ENCODE peak calls at places on chromosomes 13 and 19, in seven cellular contexts. One of them, this sample, is unnamed.

GRCh38 chr19:49590971-49591730 is at the start of gene PRR12:
- DNase-seq in Peyer's patch: peak
- DNase-seq in AG04450: peak
- DNase-seq in osteoblast: peak
- DNase-seq in body of pancreas: peak
- DNase-seq in uterus: peak
- DNase-seq in caudate nucleus: peak
- DNase-seq in this sample: no peak

GRCh38 chr13:96141032-96141431 is 51.1 kb downstream of the HS6ST3 start:
- DNase-seq in osteoblast: no peak
- DNase-seq in AG04450: no peak
- DNase-seq in uterus: no peak
- DNase-seq in body of pancreas: no peak
- DNase-seq in caudate nucleus: no peak
- DNase-seq in Peyer's patch: no peak
- DNase-seq in this sample: no peak

GRCh38 chr19:35346193-35347052 is 1.3 kb upstream of the FFAR1 start:
- DNase-seq in Peyer's patch: peak
- DNase-seq in AG04450: no peak
- DNase-seq in caudate nucleus: no peak
- DNase-seq in uterus: no peak
- DNase-seq in osteoblast: no peak
- DNase-seq in body of pancreas: no peak
- DNase-seq in this sample: no peak

GRCh38 chr13:48891586-48891985 is 84.1 kb upstream of the FNDC3A start:
- DNase-seq in uterus: no peak
- DNase-seq in caudate nucleus: no peak
- DNase-seq in osteoblast: no peak
- DNase-seq in body of pancreas: peak
- DNase-seq in AG04450: no peak
- DNase-seq in Peyer's patch: no peak
- DNase-seq in this sample: no peak

GRCh38 chr13:49652691-49653305 is 24.5 kb downstream of the ARL11 start:
- DNase-seq in Peyer's patch: no peak
- DNase-seq in caudate nucleus: no peak
- DNase-seq in AG04450: no peak
- DNase-seq in body of pancreas: peak
- DNase-seq in osteoblast: peak
- DNase-seq in uterus: no peak
- DNase-seq in this sample: no peak

GRCh38 chr19:55674841-55675660 is at the start of gene EPN1:
- DNase-seq in caudate nucleus: peak
- DNase-seq in AG04450: peak
- DNase-seq in osteoblast: peak
- DNase-seq in Peyer's patch: peak
- DNase-seq in uterus: peak
- DNase-seq in body of pancreas: peak
- DNase-seq in this sample: peak

GRCh38 chr13:30577381-30577780 is 40.3 kb upstream of the USPL1 start:
- DNase-seq in Peyer's patch: no peak
- DNase-seq in osteoblast: peak
- DNase-seq in AG04450: peak
- DNase-seq in caudate nucleus: no peak
- DNase-seq in body of pancreas: peak
- DNase-seq in uterus: no peak
- DNase-seq in this sample: no peak

GRCh38 chr19:42455621-42456081 is 12.9 kb upstream of the CXCL17 start:
- DNase-seq in osteoblast: no peak
- DNase-seq in uterus: no peak
- DNase-seq in AG04450: no peak
- DNase-seq in body of pancreas: no peak
- DNase-seq in Peyer's patch: peak
- DNase-seq in caudate nucleus: no peak
- DNase-seq in this sample: no peak

GRCh38 chr13:92345627-92346026 is 881.0 kb upstream of the GPC6 start:
- DNase-seq in osteoblast: no peak
- DNase-seq in uterus: no peak
- DNase-seq in Peyer's patch: no peak
- DNase-seq in AG04450: no peak
- DNase-seq in caudate nucleus: no peak
- DNase-seq in body of pancreas: no peak
- DNase-seq in this sample: no peak

GRCh38 chr19:14649020-14649419 is 25.6 kb downstream of the ADGRE3 start:
- DNase-seq in body of pancreas: no peak
- DNase-seq in osteoblast: no peak
- DNase-seq in AG04450: no peak
- DNase-seq in uterus: no peak
- DNase-seq in Peyer's patch: no peak
- DNase-seq in caudate nucleus: no peak
- DNase-seq in this sample: no peak

GRCh38 chr19:2039959-2040646 is 10.9 kb downstream of the MKNK2 start:
- DNase-seq in osteoblast: peak
- DNase-seq in uterus: no peak
- DNase-seq in caudate nucleus: no peak
- DNase-seq in body of pancreas: no peak
- DNase-seq in AG04450: no peak
- DNase-seq in Peyer's patch: peak
- DNase-seq in this sample: no peak

GRCh38 chr13:80314711-80315505 is 26.0 kb downstream of the SPRY2 start:
- DNase-seq in caudate nucleus: no peak
- DNase-seq in AG04450: no peak
- DNase-seq in Peyer's patch: no peak
- DNase-seq in uterus: no peak
- DNase-seq in body of pancreas: no peak
- DNase-seq in osteoblast: no peak
- DNase-seq in this sample: no peak

GRCh38 chr13:31898383-31899071 is 133.0 kb upstream of the FRY start:
- DNase-seq in uterus: no peak
- DNase-seq in body of pancreas: no peak
- DNase-seq in AG04450: no peak
- DNase-seq in caudate nucleus: no peak
- DNase-seq in Peyer's patch: no peak
- DNase-seq in osteoblast: no peak
- DNase-seq in this sample: no peak

GRCh38 chr19:41767105-41767504 is 11.8 kb downstream of the CEACAM6 start:
- DNase-seq in AG04450: no peak
- DNase-seq in body of pancreas: no peak
- DNase-seq in caudate nucleus: no peak
- DNase-seq in uterus: no peak
- DNase-seq in osteoblast: no peak
- DNase-seq in Peyer's patch: no peak
- DNase-seq in this sample: no peak

GRCh38 chr13:76764429-76764828 is 121.8 kb downstream of the KCTD12 start:
- DNase-seq in osteoblast: no peak
- DNase-seq in AG04450: no peak
- DNase-seq in uterus: peak
- DNase-seq in body of pancreas: peak
- DNase-seq in Peyer's patch: no peak
- DNase-seq in caudate nucleus: no peak
- DNase-seq in this sample: no peak

GRCh38 chr13:53201454-53202225 is 173.0 kb downstream of the OLFM4 start:
- DNase-seq in caudate nucleus: no peak
- DNase-seq in body of pancreas: peak
- DNase-seq in osteoblast: peak
- DNase-seq in Peyer's patch: peak
- DNase-seq in AG04450: no peak
- DNase-seq in uterus: no peak
- DNase-seq in this sample: no peak

GRCh38 chr19:34500656-34501120 is 19.1 kb downstream of the WTIP start:
- DNase-seq in Peyer's patch: no peak
- DNase-seq in caudate nucleus: no peak
- DNase-seq in body of pancreas: no peak
- DNase-seq in AG04450: no peak
- DNase-seq in osteoblast: peak
- DNase-seq in uterus: no peak
- DNase-seq in this sample: no peak

GRCh38 chr19:17091758-17092333 is 16.3 kb downstream of the MYO9B start:
- DNase-seq in uterus: no peak
- DNase-seq in Peyer's patch: no peak
- DNase-seq in caudate nucleus: no peak
- DNase-seq in AG04450: no peak
- DNase-seq in body of pancreas: peak
- DNase-seq in osteoblast: peak
- DNase-seq in this sample: no peak

GRCh38 chr13:90800082-90800746 is 547.3 kb upstream of the MIR17HG start:
- DNase-seq in uterus: no peak
- DNase-seq in osteoblast: no peak
- DNase-seq in AG04450: no peak
- DNase-seq in body of pancreas: peak
- DNase-seq in caudate nucleus: no peak
- DNase-seq in Peyer's patch: no peak
- DNase-seq in this sample: no peak

DNA sequence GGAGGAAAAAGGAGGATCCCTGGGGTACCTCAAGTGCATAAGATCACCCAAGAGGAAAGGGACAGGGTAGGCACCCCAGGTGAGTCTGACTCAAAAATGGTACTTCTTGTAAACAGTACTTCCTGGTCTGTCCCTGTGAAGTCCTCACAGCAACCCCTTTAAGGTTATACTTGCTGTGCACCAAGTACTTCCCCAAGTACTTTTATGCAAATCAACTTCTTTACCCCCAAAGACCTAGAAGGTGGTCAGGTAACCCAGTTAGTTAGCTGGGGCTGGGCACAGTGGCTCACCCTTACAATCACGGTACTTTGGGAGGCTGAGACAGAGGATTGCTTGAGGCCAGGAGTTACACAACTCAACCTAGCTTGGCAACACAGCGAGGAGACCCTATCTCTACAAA is 2.5 kb downstream of the CALR start:
- DNase-seq in AG04450: no peak
- DNase-seq in caudate nucleus: no peak
- DNase-seq in uterus: no peak
- DNase-seq in body of pancreas: no peak
- DNase-seq in Peyer's patch: no peak
- DNase-seq in osteoblast: peak
- DNase-seq in this sample: no peak
- H3K27ac ChIP-seq in AG04450: no peak
- H3K27ac ChIP-seq in caudate nucleus: no peak
- H3K27ac ChIP-seq in uterus: no peak
- H3K27ac ChIP-seq in body of pancreas: peak
- H3K27ac ChIP-seq in Peyer's patch: no peak
- H3K27ac ChIP-seq in osteoblast: peak
- H3K27ac ChIP-seq in this sample: peak

GRCh38 chr13:87676254-87677042 is 5.3 kb downstream of the SLITRK5 start:
- DNase-seq in osteoblast: peak
- DNase-seq in uterus: no peak
- DNase-seq in AG04450: no peak
- DNase-seq in Peyer's patch: no peak
- DNase-seq in caudate nucleus: no peak
- DNase-seq in body of pancreas: no peak
- DNase-seq in this sample: no peak
- H3K27ac ChIP-seq in osteoblast: no peak
- H3K27ac ChIP-seq in uterus: no peak
- H3K27ac ChIP-seq in AG04450: no peak
- H3K27ac ChIP-seq in Peyer's patch: no peak
- H3K27ac ChIP-seq in caudate nucleus: no peak
- H3K27ac ChIP-seq in body of pancreas: no peak
- H3K27ac ChIP-seq in this sample: no peak

GRCh38 chr19:36987091-36987490 is 71.0 kb downstream of the ZNF568 start:
- DNase-seq in Peyer's patch: no peak
- DNase-seq in caudate nucleus: no peak
- DNase-seq in osteoblast: no peak
- DNase-seq in body of pancreas: no peak
- DNase-seq in AG04450: no peak
- DNase-seq in uterus: no peak
- DNase-seq in this sample: no peak

GRCh38 chr19:36986601-36987000 is 70.5 kb downstream of the ZNF568 start:
- DNase-seq in uterus: no peak
- DNase-seq in body of pancreas: no peak
- DNase-seq in AG04450: no peak
- DNase-seq in osteoblast: no peak
- DNase-seq in Peyer's patch: no peak
- DNase-seq in caudate nucleus: no peak
- DNase-seq in this sample: no peak

DNA sequence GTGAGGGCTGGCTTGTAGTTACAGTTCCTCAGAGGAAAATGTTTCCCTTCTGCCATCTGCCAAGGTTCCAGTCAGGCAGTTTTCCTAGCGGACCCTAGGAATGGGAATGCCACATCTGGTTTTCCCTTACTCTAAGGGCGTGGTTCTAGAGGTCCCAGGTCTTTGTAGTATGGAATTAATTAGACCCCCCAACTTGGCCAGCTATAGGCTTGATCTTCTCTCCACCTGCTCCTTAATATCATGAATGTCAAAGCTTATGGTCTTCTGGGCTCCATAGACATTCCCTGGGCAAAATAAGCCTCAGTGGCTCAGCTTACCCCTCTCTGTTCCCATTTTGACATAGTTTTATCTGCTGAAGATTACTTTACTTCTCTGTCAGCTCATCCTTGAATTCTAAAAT is 70.0 kb downstream of the ZNF568 start:
- DNase-seq in AG04450: no peak
- DNase-seq in body of pancreas: no peak
- DNase-seq in osteoblast: no peak
- DNase-seq in uterus: no peak
- DNase-seq in Peyer's patch: no peak
- DNase-seq in caudate nucleus: no peak
- DNase-seq in this sample: no peak
- H3K27ac ChIP-seq in AG04450: no peak
- H3K27ac ChIP-seq in body of pancreas: no peak
- H3K27ac ChIP-seq in osteoblast: no peak
- H3K27ac ChIP-seq in uterus: no peak
- H3K27ac ChIP-seq in Peyer's patch: no peak
- H3K27ac ChIP-seq in caudate nucleus: no peak
- H3K27ac ChIP-seq in this sample: no peak

GRCh38 chr13:41648314-41648935 is 191.1 kb downstream of the RGCC start:
- DNase-seq in osteoblast: peak
- DNase-seq in caudate nucleus: no peak
- DNase-seq in Peyer's patch: no peak
- DNase-seq in uterus: no peak
- DNase-seq in body of pancreas: no peak
- DNase-seq in AG04450: peak
- DNase-seq in this sample: no peak

GRCh38 chr13:41652735-41653361 is 195.5 kb downstream of the RGCC start:
- DNase-seq in body of pancreas: peak
- DNase-seq in caudate nucleus: no peak
- DNase-seq in uterus: peak
- DNase-seq in Peyer's patch: no peak
- DNase-seq in osteoblast: peak
- DNase-seq in AG04450: peak
- DNase-seq in this sample: no peak

GRCh38 chr13:41649659-41650058 is 192.3 kb downstream of the RGCC start:
- DNase-seq in osteoblast: no peak
- DNase-seq in body of pancreas: no peak
- DNase-seq in caudate nucleus: no peak
- DNase-seq in Peyer's patch: no peak
- DNase-seq in uterus: no peak
- DNase-seq in AG04450: no peak
- DNase-seq in this sample: no peak

GRCh38 chr13:41651413-41652068 is 194.2 kb downstream of the RGCC start:
- DNase-seq in AG04450: no peak
- DNase-seq in body of pancreas: no peak
- DNase-seq in Peyer's patch: no peak
- DNase-seq in caudate nucleus: no peak
- DNase-seq in uterus: no peak
- DNase-seq in osteoblast: no peak
- DNase-seq in this sample: no peak

DNA sequence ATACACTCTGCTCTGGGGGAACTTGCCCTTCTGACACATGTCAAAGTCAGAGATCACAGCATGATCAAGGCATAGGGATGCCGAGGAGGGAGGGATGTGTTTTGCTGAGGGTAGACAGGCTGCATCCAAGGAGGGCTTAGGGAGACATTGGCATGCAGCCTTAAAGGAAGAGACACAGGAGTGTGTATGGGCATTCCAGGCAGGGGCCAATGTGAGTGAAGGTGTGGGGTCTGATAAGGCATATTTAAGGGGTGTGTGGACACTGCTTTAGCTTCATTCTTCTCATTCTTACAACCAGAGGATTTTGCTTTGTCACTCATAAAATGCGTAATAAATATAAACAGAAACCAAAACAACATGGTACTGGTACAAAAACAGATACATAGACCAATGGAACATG is 193.4 kb downstream of the RGCC start:
- DNase-seq in uterus: no peak
- DNase-seq in body of pancreas: no peak
- DNase-seq in Peyer's patch: no peak
- DNase-seq in osteoblast: no peak
- DNase-seq in caudate nucleus: no peak
- DNase-seq in AG04450: no peak
- DNase-seq in this sample: no peak
- H3K27ac ChIP-seq in uterus: no peak
- H3K27ac ChIP-seq in body of pancreas: no peak
- H3K27ac ChIP-seq in Peyer's patch: no peak
- H3K27ac ChIP-seq in osteoblast: no peak
- H3K27ac ChIP-seq in caudate nucleus: no peak
- H3K27ac ChIP-seq in AG04450: no peak
- H3K27ac ChIP-seq in this sample: no peak

This sample was measured in thoracic aorta.